ENCODE peak calls at places on chromosomes 4 and X, in nine cellular contexts. I is transverse colon, X is left ventricle myocardium inferior, B is upper lobe of right lung, Z is PC-3, W is brain microvascular endothelial cell, L is psoas muscle, C is uterus, J is AG04450. A is an unnamed sample.

GRCh38 chr4:119750771-119751170 is 122.2 kb upstream of the PDE5A start:
- DNase-seq in I (no peak), X (no peak), B (no peak), Z (no peak), W (no peak), L (no peak), C (no peak), J (no peak), A (no peak)

GRCh38 chrX:14712096-14712495 is 160.8 kb downstream of the FANCB start:
- DNase-seq in I (no peak), X (no peak), B (no peak), Z (peak), W (no peak), L (no peak), C (no peak), J (no peak), A (no peak)

GRCh38 chr4:142358656-142359055 is 487.4 kb downstream of the INPP4B start:
- DNase-seq in I (no peak), X (no peak), B (no peak), Z (no peak), W (no peak), L (no peak), C (no peak), J (no peak), A (no peak)

GRCh38 chr4:137609693-137610450 is 77.6 kb upstream of the PCDH18 start:
- DNase-seq in I (no peak), X (no peak), B (no peak), Z (no peak), W (peak), L (no peak), C (no peak), J (peak), A (no peak)

GRCh38 chrX:14964500-14964899 is 91.3 kb downstream of the MOSPD2 start:
- DNase-seq in I (no peak), X (no peak), B (no peak), Z (peak), W (peak), L (no peak), C (no peak), J (no peak), A (no peak)

GRCh38 chr4:84493092-84493850 is 5.8 kb downstream of the NKX6-1 start:
- DNase-seq in I (peak), X (no peak), B (no peak), Z (no peak), W (no peak), L (no peak), C (no peak), J (no peak), A (no peak)

GRCh38 chr4:47195706-47196105 is 164.3 kb downstream of the GABRB1 start:
- DNase-seq in I (no peak), X (no peak), B (no peak), Z (no peak), W (peak), L (no peak), C (no peak), J (no peak), A (no peak)

GRCh38 chrX:22433292-22434070 is 160.8 kb downstream of the CBLL2 start:
- DNase-seq in I (peak), X (peak), B (no peak), Z (no peak), W (peak), L (no peak), C (peak), J (no peak), A (no peak)

GRCh38 chr4:142721187-142721586 is 124.9 kb downstream of the INPP4B start:
- DNase-seq in I (no peak), X (no peak), B (no peak), Z (peak), W (no peak), L (no peak), C (no peak), J (no peak), A (no peak)

GRCh38 chr4:185183622-185184281 is 20.0 kb downstream of the CFAP97 start:
- DNase-seq in I (peak), X (peak), B (no peak), Z (peak), W (peak), L (peak), C (peak), J (peak), A (no peak)
- TF ChIP-seq CTCF in I (peak), X (peak), B (peak), Z (peak), W (peak), L (peak), C (peak), J (peak), A (peak)

GRCh38 chr4:7839856-7840255 is 99.8 kb downstream of the AFAP1 start:
- DNase-seq in I (no peak), X (no peak), B (no peak), Z (no peak), W (no peak), L (no peak), C (no peak), J (no peak), A (no peak)

GRCh38 chr4:7843831-7844230 is 95.8 kb downstream of the AFAP1 start:
- DNase-seq in I (no peak), X (no peak), B (no peak), Z (peak), W (no peak), L (no peak), C (no peak), J (no peak), A (no peak)

GRCh38 chr4:7841071-7841470 is 98.6 kb downstream of the AFAP1 start:
- DNase-seq in I (no peak), X (no peak), B (no peak), Z (no peak), W (no peak), L (no peak), C (no peak), J (no peak), A (no peak)

GRCh38 chr4:7844247-7844991 is 95.2 kb downstream of the AFAP1 start:
- DNase-seq in I (peak), X (peak), B (peak), Z (peak), W (peak), L (peak), C (peak), J (peak), A (peak)

GRCh38 chr4:7842384-7843279 is 97.0 kb downstream of the AFAP1 start:
- DNase-seq in I (peak), X (no peak), B (no peak), Z (peak), W (peak), L (peak), C (peak), J (peak), A (peak)
- H3K4me3 ChIP-seq in I (no peak), X (no peak), B (no peak), Z (peak), W (peak), L (no peak), C (no peak), J (peak), A (no peak)

GRCh38 chr4:123547818-123548200 is 151.2 kb downstream of the SPRY1 start:
- DNase-seq in I (no peak), X (no peak), B (no peak), Z (no peak), W (no peak), L (no peak), C (no peak), J (no peak), A (no peak)
- H3K27ac ChIP-seq in I (peak), X (no peak), B (peak), Z (peak), W (no peak), L (no peak), C (no peak), J (no peak), A (peak)

DNA sequence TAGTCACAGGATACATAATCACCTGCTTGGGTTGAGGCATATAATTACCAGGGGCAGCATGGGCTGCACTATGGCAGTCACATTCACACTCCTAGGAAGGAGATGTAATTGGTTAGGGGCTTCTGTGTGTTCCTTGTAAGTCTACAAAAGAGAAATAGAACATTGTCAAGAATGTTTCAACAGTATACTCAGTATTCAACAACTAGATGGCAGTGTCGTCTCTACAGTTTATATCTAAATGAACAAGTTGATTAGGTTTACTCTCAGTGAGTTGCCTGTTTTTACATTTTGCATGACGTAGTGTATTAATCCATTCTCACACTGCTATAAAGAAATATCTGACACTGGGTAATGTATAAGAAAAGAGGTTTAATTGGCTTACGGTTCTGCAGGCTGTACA is 50.5 kb upstream of the RAB33B start:
- DNase-seq in I (no peak), X (no peak), B (no peak), Z (peak), W (no peak), L (no peak), C (no peak), J (no peak), A (no peak)
- TF ChIP-seq CTCF in I (no peak), X (no peak), B (no peak), Z (no peak), W (no peak), L (no peak), C (no peak), J (no peak), A (no peak)

GRCh38 chr4:16900325-16900724 is 1.9 kb upstream of the LDB2 start:
- DNase-seq in I (no peak), X (no peak), B (no peak), Z (no peak), W (no peak), L (no peak), C (no peak), J (no peak), A (no peak)

GRCh38 chr4:16896871-16897270 is 1.6 kb downstream of the LDB2 start:
- DNase-seq in I (no peak), X (no peak), B (no peak), Z (no peak), W (peak), L (no peak), C (no peak), J (peak), A (no peak)

GRCh38 chr4:16897351-16897750 is 1.1 kb downstream of the LDB2 start:
- DNase-seq in I (no peak), X (no peak), B (no peak), Z (no peak), W (no peak), L (no peak), C (no peak), J (no peak), A (no peak)

GRCh38 chr4:16894406-16894805 is 4.0 kb downstream of the LDB2 start:
- DNase-seq in I (no peak), X (no peak), B (no peak), Z (no peak), W (no peak), L (no peak), C (no peak), J (no peak), A (no peak)

DNA sequence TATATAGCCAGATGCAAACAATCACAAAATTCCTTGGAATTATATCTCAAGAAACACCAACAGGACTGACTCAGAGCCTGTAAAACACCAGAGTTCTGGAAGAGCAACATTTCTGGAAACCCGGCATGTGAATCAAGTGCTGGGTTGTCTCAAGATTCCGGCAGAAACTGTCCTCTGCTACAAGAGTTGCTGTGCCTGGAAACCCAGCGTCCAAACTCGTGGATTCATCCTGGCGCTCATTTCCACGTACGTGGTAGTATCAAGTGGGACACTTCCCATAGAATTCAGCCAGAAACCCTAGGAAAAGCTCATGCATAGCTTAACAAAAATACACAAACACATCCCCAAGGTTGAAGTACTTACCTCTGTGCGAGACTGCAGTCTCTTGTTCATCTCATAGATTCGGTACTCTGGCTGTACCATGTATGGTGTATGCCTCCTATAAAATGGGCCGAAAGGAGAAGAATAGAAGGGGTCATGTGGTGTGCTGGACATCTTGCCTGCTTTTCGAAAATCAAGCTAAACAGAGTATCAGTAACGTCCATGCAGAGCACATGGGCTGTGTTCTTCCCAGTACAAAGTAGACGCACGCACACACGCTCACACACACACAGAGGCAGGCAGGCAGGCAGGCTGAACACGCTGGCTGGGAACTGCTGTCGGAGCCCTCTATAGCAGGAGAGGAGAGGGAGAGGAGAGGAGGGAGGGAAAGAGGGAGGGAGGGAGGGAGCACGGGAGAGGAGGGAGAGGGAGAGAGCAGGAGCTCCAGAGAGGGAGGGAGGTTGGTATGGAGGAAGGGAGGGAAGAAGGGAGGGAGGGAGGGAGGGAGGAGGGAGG is at the start of gene LDB2:
- DNase-seq in I (peak), X (peak), B (peak), Z (no peak), W (peak), L (peak), C (peak), J (peak), A (peak)
- H3K4me3 ChIP-seq in I (peak), X (peak), B (peak), Z (no peak), W (peak), L (peak), C (peak), J (peak), A (peak)

GRCh38 chrX:155070663-155070974 is 317 bp downstream of the CMC4 start:
- DNase-seq in I (no peak), X (no peak), B (no peak), Z (no peak), W (no peak), L (no peak), C (no peak), J (no peak), A (no peak)
- H3K27ac ChIP-seq in I (peak), X (peak), B (peak), Z (peak), W (peak), L (peak), C (peak), J (peak), A (peak)

GRCh38 chr4:94451669-94452475 is at the start of gene PDLIM5:
- DNase-seq in I (peak), X (peak), B (peak), Z (peak), W (peak), L (peak), C (peak), J (peak), A (peak)
- TF ChIP-seq CTCF in I (no peak), X (no peak), B (no peak), Z (no peak), W (no peak), L (no peak), C (no peak), J (no peak), A (no peak)

GRCh38 chrX:49308604-49309269 is 5.3 kb downstream of the GAGE10 start:
- DNase-seq in I (no peak), X (peak), B (peak), Z (no peak), W (no peak), L (no peak), C (peak), J (no peak), A (no peak)

GRCh38 chrX:49310371-49310770 is 6.9 kb downstream of the GAGE10 start:
- DNase-seq in I (no peak), X (no peak), B (no peak), Z (no peak), W (no peak), L (no peak), C (no peak), J (no peak), A (no peak)

DNA sequence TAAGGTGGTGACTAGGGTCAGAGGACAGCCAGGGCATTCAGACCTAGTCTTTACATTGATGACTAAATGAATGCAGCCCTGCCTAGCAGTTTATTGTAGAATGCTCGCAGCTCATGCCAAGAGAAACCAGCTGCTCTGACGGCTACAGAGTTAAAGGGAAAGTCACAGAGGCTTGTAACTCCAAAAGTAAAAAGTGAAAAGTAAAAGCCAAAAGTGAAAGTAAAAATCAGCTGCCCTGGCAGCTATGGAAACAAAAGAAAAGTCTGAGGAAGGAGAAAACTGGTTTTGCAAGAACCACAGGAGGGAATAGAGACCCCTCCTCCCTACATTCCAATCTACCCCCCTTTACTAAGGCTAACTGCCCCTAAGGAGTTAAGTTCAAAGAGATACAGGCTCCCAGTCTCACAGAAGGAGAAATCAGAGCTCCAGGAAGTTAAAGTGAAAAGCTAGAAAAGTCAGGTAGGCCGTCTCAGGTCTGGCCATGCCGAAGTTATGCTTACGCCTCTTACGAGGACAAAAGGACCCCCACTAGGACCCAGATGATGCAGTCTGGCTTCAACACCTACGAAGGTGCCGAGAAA is 6.0 kb downstream of the GAGE10 start:
- DNase-seq in I (no peak), X (no peak), B (no peak), Z (peak), W (peak), L (no peak), C (no peak), J (no peak), A (no peak)
- H3K4me3 ChIP-seq in I (peak), X (peak), B (peak), Z (peak), W (peak), L (peak), C (peak), J (peak), A (peak)